ENCODE peak calls at places on chromosomes 3 and 15, in five cellular contexts. G, O, K, I and T are unnamed samples.

GRCh38 chr3:125319765-125320164 is 55.4 kb downstream of the ZNF148 start:
- DNase-seq in G (no peak), O (no peak), K (no peak), I (no peak), T (no peak)

GRCh38 chr3:120196333-120196732 is 88.7 kb downstream of the GPR156 start:
- DNase-seq in G (no peak), O (no peak), K (no peak), I (no peak), T (no peak)

GRCh38 chr3:17901893-17902292 is 159.5 kb upstream of the TBC1D5 start:
- DNase-seq in G (no peak), O (no peak), K (no peak), I (no peak), T (no peak)

GRCh38 chr3:191301017-191301416 is 28.2 kb upstream of the CCDC50 start:
- DNase-seq in G (no peak), O (no peak), K (no peak), I (no peak), T (no peak)

GRCh38 chr3:66501483-66502266 is 853 bp upstream of the LRIG1 start:
- DNase-seq in G (no peak), O (no peak), K (no peak), I (no peak), T (no peak)

GRCh38 chr15:95459288-95459687 is 871.2 kb upstream of the NR2F2 start:
- DNase-seq in G (no peak), O (no peak), K (no peak), I (no peak), T (no peak)

GRCh38 chr3:18591120-18591519 is 166.0 kb upstream of the SATB1 start:
- DNase-seq in G (no peak), O (no peak), K (no peak), I (no peak), T (no peak)

GRCh38 chr15:48352474-48353072 is 21.3 kb downstream of the DUT start:
- DNase-seq in G (peak), O (peak), K (peak), I (peak), T (peak)

GRCh38 chr3:115513411-115513800 is 109.9 kb upstream of the GAP43 start:
- DNase-seq in G (no peak), O (no peak), K (no peak), I (no peak), T (no peak)

GRCh38 chr15:63803106-63803886 is 30.5 kb downstream of the HERC1 start:
- DNase-seq in G (no peak), O (no peak), K (no peak), I (no peak), T (no peak)

GRCh38 chr15:75924576-75924975 is 20.9 kb downstream of the FBXO22 start:
- DNase-seq in G (no peak), O (no peak), K (no peak), I (no peak), T (no peak)

GRCh38 chr3:50848308-50848707 is 173.6 kb downstream of the DOCK3 start:
- DNase-seq in G (no peak), O (no peak), K (no peak), I (no peak), T (no peak)

GRCh38 chr3:153209596-153209995 is 47.6 kb downstream of the RAP2B start:
- DNase-seq in G (no peak), O (no peak), K (no peak), I (peak), T (peak)

GRCh38 chr15:29050870-29051269 is 165.1 kb downstream of the APBA2 start:
- DNase-seq in G (no peak), O (no peak), K (no peak), I (no peak), T (peak)

GRCh38 chr3:125150525-125151436 is 61.8 kb downstream of the SLC12A8 start:
- DNase-seq in G (peak), O (no peak), K (no peak), I (no peak), T (peak)

GRCh38 chr3:150355581-150355980 is 52.5 kb upstream of the TSC22D2 start:
- DNase-seq in G (no peak), O (no peak), K (no peak), I (no peak), T (no peak)